ENCODE peak calls at places on chromosome 11, in ten cellular contexts. D is cardiac muscle cell; C is body of pancreas; K is brain microvascular endothelial cell; Y is left lung; X is HCT116; H is SJCRH30; E is CD8-positive, alpha-beta memory T cell; U is A549; M is CD8-positive, alpha-beta T cell. N is an unnamed sample.

GRCh38 chr11:83648610-83649467 is 362.7 kb upstream of the CCDC90B start:
- DNase-seq in D (no peak), C (no peak), K (no peak), Y (no peak), X (no peak), H (no peak), E (no peak), U (no peak), M (no peak), N (no peak)

GRCh38 chr11:81644239-81644840 is 1089.3 kb downstream of the FAM181B start:
- DNase-seq in D (peak; percentile 58), C (no peak), K (peak; percentile 50), Y (no peak), X (peak; percentile 4), H (peak; percentile 11), E (no peak), U (peak; percentile 3), M (peak; percentile 7), N (no peak)

GRCh38 chr11:131157678-131158077 is 212.7 kb upstream of the NTM start:
- DNase-seq in D (no peak), C (no peak), K (no peak), Y (no peak), X (no peak), H (no peak), E (no peak), U (no peak), M (no peak), N (no peak)

GRCh38 chr11:60326955-60327354 is at the start of gene MS4A6E:
- DNase-seq in D (no peak), C (no peak), K (no peak), Y (no peak), X (no peak), H (no peak), E (no peak), U (no peak), M (no peak), N (no peak)

GRCh38 chr11:46381836-46382643 is 571 bp downstream of the MDK start:
- DNase-seq in D (peak; percentile 44), C (no peak), K (no peak), Y (no peak), X (no peak), H (peak; percentile 52), E (no peak), U (no peak), M (no peak), N (no peak)

GRCh38 chr11:37946155-37946766 is 1348.2 kb upstream of the RAG2 start:
- DNase-seq in D (peak; percentile 75), C (peak; percentile 48), K (peak; percentile 62), Y (no peak), X (no peak), H (peak; percentile 19), E (no peak), U (no peak), M (no peak), N (no peak)

GRCh38 chr11:12120031-12121008 is 9.9 kb downstream of the MICAL2 start:
- DNase-seq in D (peak; percentile 58), C (no peak), K (no peak), Y (no peak), X (no peak), H (no peak), E (no peak), U (no peak), M (no peak), N (no peak)

GRCh38 chr11:77062924-77063323 is 3.8 kb upstream of the CAPN5 start:
- DNase-seq in D (no peak), C (no peak), K (no peak), Y (no peak), X (no peak), H (no peak), E (no peak), U (no peak), M (no peak), N (no peak)

DNA sequence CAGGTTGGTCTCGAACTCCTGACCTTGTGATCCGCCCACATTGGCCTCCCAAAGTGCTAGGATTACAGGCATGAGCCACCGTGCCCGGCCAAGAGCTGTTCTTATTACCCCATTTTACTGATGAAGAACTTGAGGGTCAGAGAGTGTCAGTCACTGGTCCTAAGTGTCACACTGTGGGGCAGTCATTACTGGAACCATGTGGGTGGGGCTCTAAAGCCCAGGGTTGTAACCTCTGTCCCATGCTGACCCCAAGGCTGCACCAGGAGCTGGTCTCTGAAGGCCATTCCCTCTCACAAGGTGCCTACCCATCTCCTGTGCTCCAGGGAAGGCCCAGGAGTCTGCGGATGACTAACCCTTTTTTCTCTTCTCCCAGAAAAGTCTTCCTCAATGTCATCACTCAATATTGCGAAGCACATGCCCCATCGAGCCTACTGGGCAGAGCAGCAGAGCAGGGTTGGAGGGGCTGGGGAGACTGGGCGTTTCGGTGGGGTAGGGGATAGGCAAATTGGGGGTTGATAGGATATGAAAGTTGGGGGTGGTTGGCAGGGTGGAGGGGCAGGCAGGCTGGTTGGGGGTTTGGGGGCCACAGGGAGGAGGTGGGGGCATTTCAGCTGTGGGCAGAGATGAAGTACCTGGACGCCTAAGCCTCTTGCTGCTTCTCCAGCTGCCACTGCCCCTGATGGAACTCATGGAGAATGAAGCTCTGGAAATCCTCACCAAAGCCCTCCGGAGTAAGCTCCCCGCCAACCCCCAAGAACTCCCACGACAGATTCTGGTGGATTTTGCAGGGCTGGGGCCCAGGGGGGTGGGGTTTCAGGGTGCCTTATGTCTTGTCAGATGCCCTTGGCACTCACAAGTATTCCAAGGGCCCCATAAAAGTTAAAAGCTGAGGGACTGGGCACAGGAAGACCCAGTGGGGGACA is 2.0 kb upstream of the ESRRA start:
- DNase-seq in D (no peak), C (no peak), K (no peak), Y (peak; percentile 26), X (no peak), H (no peak), E (no peak), U (no peak), M (no peak), N (no peak)
- H3K27ac ChIP-seq in D (no peak overlapping the region), C (peak overlapping the region; percentile 94), K (no peak overlapping the region), Y (no peak overlapping the region), X (peak overlapping the region; percentile 99), H (no peak overlapping the region), E (peak overlapping the region; percentile 89), U (no peak overlapping the region), M (no peak overlapping the region), N (peak overlapping the region; percentile 96)

GRCh38 chr11:110907629-110908028 is 195.4 kb upstream of the ARHGAP20 start:
- DNase-seq in D (peak; percentile 93), C (no peak), K (peak; percentile 90), Y (no peak), X (no peak), H (no peak), E (no peak), U (no peak), M (no peak), N (no peak)

GRCh38 chr11:110903830-110904229 is 191.6 kb upstream of the ARHGAP20 start:
- DNase-seq in D (peak; percentile 24), C (no peak), K (peak; percentile 32), Y (no peak), X (no peak), H (no peak), E (no peak), U (no peak), M (no peak), N (no peak)

GRCh38 chr11:110912437-110912836 is 200.2 kb upstream of the ARHGAP20 start:
- DNase-seq in D (no peak), C (no peak), K (no peak), Y (no peak), X (no peak), H (no peak), E (no peak), U (no peak), M (no peak), N (no peak)

GRCh38 chr11:110909331-110909730 is 197.1 kb upstream of the ARHGAP20 start:
- DNase-seq in D (no peak), C (no peak), K (no peak), Y (no peak), X (no peak), H (no peak), E (no peak), U (no peak), M (no peak), N (no peak)

GRCh38 chr11:110908401-110909106 is 196.3 kb upstream of the ARHGAP20 start:
- DNase-seq in D (peak; percentile 69), C (no peak), K (peak; percentile 83), Y (no peak), X (no peak), H (no peak), E (no peak), U (no peak), M (no peak), N (no peak)
- H3K27ac ChIP-seq in D (no peak overlapping the region), C (no peak overlapping the region), K (peak overlapping the region; percentile 77), Y (no peak overlapping the region), X (no peak overlapping the region), H (no peak overlapping the region), E (no peak overlapping the region), U (no peak overlapping the region), M (no peak overlapping the region), N (no peak overlapping the region)

DNA sequence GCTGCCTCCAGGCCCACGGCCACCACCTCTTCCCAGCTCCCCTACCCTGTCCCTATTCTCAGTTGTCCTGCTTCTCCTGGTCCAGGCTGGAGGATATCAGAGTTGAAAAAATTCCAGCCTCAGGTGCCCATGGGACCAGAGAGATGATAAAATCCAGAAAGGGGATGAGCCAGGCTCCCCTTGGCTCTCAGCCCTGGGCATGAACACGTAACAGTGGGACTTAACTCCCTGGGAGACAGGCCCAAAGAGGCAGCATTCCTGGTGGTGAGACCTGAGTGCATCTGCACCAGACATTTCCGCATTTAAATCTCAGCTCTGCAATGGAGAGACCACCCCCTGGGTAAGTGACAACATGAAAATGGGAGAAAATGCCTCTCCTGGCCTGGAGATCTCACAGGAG is 10.4 kb upstream of the SLC39A13 start:
- DNase-seq in D (no peak), C (no peak), K (no peak), Y (no peak), X (no peak), H (no peak), E (no peak), U (no peak), M (no peak), N (no peak)
- H3K27ac ChIP-seq in D (no peak overlapping the region), C (no peak overlapping the region), K (no peak overlapping the region), Y (no peak overlapping the region), X (no peak overlapping the region), H (no peak overlapping the region), E (no peak overlapping the region), U (no peak overlapping the region), M (no peak overlapping the region), N (no peak overlapping the region)

GRCh38 chr11:64333556-64333955 is 6.4 kb upstream of the CCDC88B start:
- DNase-seq in D (no peak), C (no peak), K (no peak), Y (no peak), X (no peak), H (no peak), E (no peak), U (no peak), M (no peak), N (no peak)

GRCh38 chr11:64330888-64331287 is 9.1 kb upstream of the CCDC88B start:
- DNase-seq in D (no peak), C (no peak), K (no peak), Y (no peak), X (no peak), H (no peak), E (no peak), U (no peak), M (no peak), N (no peak)

GRCh38 chr11:64334764-64335741 is 5.0 kb upstream of the CCDC88B start:
- DNase-seq in D (peak; percentile 81), C (peak; percentile 47), K (peak; percentile 92), Y (no peak), X (peak; percentile 96), H (peak; percentile 83), E (no peak), U (peak; percentile 97), M (no peak), N (no peak)

GRCh38 chr11:64327993-64328392 is 10.1 kb downstream of the PRDX5 start:
- DNase-seq in D (no peak), C (no peak), K (no peak), Y (no peak), X (no peak), H (no peak), E (no peak), U (no peak), M (no peak), N (no peak)

GRCh38 chr11:64331569-64332371 is 8.2 kb upstream of the CCDC88B start:
- DNase-seq in D (peak; percentile 89), C (peak; percentile 79), K (peak; percentile 84), Y (peak; percentile 94), X (peak; percentile 83), H (peak; percentile 84), E (peak; percentile 58), U (peak; percentile 93), M (peak; percentile 74), N (no peak)
- H3K27ac ChIP-seq in D (no peak overlapping the region), C (peak overlapping the region; percentile 71), K (no peak overlapping the region), Y (peak overlapping the region; percentile 4), X (peak overlapping the region; percentile 68), H (no peak overlapping the region), E (peak overlapping the region; percentile 38), U (peak overlapping the region; percentile 85), M (no peak overlapping the region), N (no peak overlapping the region)